ENCODE peak calls at places on chromosomes 2 and 18, in five cellular contexts. V, T, H, Z and M are unnamed samples.

GRCh38 chr2:105249181-105249580 is 7.6 kb downstream of the GPR45 start:
- DNase-seq in V (no peak), T (no peak), H (no peak), Z (peak; percentile 71), M (no peak)

GRCh38 chr18:58455318-58455950 is 173.5 kb downstream of the ALPK2 start:
- DNase-seq in V (no peak), T (no peak), H (no peak), Z (peak; percentile 68), M (no peak)

GRCh38 chr18:39198376-39198775 is 1632.8 kb upstream of the CELF4 start:
- DNase-seq in V (no peak), T (no peak), H (no peak), Z (peak; percentile 57), M (no peak)

GRCh38 chr2:202721621-202722020 is 86.9 kb downstream of the FAM117B start:
- DNase-seq in V (no peak), T (no peak), H (no peak), Z (no peak), M (no peak)

GRCh38 chr2:44748-45341 is 1.5 kb downstream of the FAM110C start:
- DNase-seq in V (no peak), T (no peak), H (no peak), Z (peak; percentile 52), M (no peak)

GRCh38 chr18:8661754-8662573 is 43.4 kb upstream of the MTCL1 start:
- DNase-seq in V (no peak), T (no peak), H (peak; percentile 48), Z (peak; percentile 36), M (no peak)

GRCh38 chr2:39033980-39034379 is 86.9 kb downstream of the SOS1 start:
- DNase-seq in V (no peak), T (no peak), H (no peak), Z (peak; percentile 23), M (no peak)

GRCh38 chr18:58268849-58269248 is 224.8 kb downstream of the NEDD4L start:
- DNase-seq in V (no peak), T (no peak), H (no peak), Z (peak; percentile 95), M (no peak)

GRCh38 chr2:197919487-197919886 is 115.1 kb downstream of the PLCL1 start:
- DNase-seq in V (no peak), T (no peak), H (no peak), Z (no peak), M (no peak)

GRCh38 chr2:7819860-7820259 is 862.0 kb upstream of the ID2 start:
- DNase-seq in V (no peak), T (no peak), H (no peak), Z (no peak), M (no peak)

DNA sequence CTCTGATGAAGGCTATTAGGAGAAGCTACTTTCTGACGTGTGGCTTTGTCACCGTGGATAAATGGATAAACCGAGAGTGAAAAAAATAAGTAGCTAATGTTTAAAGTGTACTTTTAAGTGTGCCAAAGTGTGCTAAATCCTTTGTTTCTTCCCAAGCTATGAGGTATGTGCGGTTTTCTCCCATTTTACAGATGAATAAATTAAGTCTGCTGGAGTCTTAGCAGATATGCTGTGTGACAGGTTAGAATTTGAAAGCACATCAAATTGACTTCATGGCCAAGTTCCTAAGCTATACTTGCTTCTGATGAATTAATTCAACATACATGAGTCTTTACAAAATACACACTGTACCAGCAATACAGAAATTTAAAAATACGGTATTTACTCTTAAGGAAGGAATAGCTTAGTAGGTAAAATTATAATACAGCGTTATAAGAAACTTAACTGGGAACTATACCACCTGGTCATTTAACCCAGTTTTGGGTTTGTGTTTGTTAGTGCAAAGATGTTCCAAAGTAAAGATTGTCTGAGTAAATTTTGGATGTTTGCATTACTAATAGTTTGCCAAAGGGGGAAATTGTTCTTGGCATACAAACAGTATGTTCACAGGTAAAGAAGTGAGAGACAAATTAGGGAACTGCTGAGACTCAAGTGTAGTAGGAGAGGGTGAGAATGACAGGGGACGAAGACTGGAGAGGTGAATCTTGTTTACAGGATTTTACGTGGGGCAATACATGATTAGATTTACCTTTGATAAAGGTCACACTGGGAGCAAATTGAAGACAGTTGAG is 1.4 kb downstream of the AGPS start:
- DNase-seq in V (no peak), T (no peak), H (no peak), Z (no peak), M (no peak)
- H3K4me3 ChIP-seq in V (peak overlapping the region; percentile 43), T (no peak overlapping the region), H (no peak overlapping the region), Z (no peak overlapping the region), M (peak overlapping the region; percentile 95)

DNA sequence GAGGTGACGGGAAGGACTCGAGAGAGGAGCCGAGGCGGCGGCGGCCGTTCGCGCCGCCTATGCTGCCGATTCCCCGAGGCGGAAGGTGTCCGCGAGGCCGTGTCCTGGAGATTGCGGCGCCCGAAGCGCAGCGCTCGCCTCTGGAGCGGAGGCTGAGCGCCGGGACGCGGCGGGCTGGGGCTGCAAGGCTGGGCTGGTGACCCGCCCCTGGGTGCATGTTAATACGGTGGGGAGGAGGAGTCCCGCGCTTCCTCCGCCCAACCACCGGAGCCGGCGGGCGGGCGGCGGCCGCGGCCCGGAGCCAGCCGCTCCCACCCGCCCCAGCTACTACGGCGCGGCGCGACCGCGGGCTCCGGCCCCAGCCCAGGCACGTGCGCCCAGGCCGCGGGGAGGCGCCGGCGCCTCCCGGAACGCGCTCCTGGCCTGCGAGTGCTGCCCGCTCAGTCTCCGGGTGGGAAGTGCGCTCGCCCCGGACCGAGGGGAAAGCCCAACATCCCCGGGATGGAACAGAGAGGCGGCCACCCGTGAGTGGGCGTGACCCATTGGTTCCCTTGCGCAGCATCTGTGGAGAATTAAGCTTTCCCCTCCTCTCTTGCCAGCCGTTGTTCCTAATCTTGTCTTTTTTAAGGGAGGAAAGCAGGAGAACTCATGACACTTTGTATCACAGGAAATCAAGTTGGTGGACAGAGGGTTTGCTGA is at the start of gene DLGAP1:
- DNase-seq in V (peak; percentile 46), T (no peak), H (no peak), Z (peak; percentile 24), M (no peak)
- H3K27ac ChIP-seq in V (no peak within 1 kb of the TSS), T (no peak within 1 kb of the TSS), H (no peak within 1 kb of the TSS), Z (no peak within 1 kb of the TSS), M (no peak within 1 kb of the TSS)

DNA sequence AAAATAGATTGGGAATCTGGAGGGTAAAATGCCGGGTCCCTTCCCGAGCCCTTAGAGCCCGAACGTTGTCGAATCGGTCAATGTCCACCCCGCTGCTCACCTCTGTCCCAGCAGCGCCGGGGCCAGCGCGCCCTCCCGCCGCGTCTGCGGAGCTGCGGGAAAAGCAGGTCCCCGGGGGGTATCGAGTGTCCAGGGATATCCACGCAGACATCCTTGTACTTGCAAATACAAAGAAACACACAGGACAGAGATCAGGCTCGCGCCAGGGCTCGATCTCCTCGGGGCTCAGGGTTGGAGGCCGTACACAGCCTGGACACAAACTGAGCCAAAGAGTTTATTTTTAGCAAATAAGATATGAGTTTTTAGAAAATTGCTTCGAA is 2.3 kb upstream of the GATA6 start:
- DNase-seq in V (peak; percentile 82), T (no peak), H (no peak), Z (no peak), M (no peak)
- H3K4me3 ChIP-seq in V (peak overlapping the region; percentile 66), T (no peak overlapping the region), H (no peak overlapping the region), Z (no peak overlapping the region), M (peak overlapping the region; percentile 100)

DNA sequence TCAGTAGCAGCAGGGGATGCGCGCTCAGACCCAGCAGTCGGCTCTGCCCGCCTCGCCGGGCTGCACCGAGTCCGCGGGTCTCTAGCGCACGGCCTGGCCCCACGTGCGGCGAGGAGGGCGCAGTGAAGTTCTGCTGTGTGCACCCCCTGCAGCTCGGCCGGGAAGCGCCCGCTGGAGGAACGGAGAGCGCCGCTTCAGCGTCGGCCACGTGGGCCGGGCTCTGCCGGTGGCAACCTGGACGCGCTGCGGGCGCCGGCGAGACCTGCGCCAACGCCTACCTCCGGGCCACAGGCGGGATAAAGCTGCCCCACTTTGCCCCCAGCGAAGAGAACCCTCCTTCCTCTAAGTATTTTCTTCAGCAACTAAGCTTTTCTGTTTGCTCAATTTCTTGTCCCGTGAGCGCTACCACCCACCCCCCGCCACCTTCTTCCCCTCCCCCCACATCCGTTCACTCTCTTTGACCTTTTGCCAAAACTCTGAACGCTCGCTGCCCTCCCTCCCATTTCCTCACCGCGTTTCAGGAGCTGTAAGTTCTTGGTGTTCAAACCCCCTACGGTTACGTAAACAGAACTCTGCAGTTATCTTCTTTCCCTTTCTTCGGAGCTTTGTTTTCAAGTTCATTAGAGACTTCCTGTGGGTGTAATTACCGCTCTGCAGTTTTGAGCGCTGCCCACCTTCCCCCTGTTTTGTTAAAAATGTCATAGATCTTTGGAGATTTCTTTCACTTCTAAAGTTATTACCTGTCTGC is 42.6 kb upstream of the EDAR start:
- DNase-seq in V (peak; percentile 79), T (peak; percentile 67), H (peak; percentile 21), Z (peak; percentile 20), M (no peak)
- H3K27ac ChIP-seq in V (no peak overlapping the region), T (peak overlapping the region; percentile 76), H (no peak overlapping the region), Z (no peak overlapping the region), M (no peak overlapping the region)

GRCh38 chr2:240672076-240672700 is 10.5 kb downstream of the AQP12B start:
- DNase-seq in V (no peak), T (no peak), H (no peak), Z (no peak), M (no peak)
- H3K4me3 ChIP-seq in V (no peak overlapping the region), T (no peak overlapping the region), H (no peak overlapping the region), Z (no peak overlapping the region), M (no peak overlapping the region)